ENCODE peak calls at places on chromosome 2, in eight cellular contexts. D is gastrocnemius medialis, W is HCT116, L is adrenal gland, C is uterus, N is prostate gland, F is K562, X is heart left ventricle. M is an unnamed sample.

GRCh38 chr2:28439763-28440162 is 47.1 kb downstream of the FOSL2 start:
- DNase-seq in D (no peak), W (no peak), L (no peak), C (no peak), N (no peak), F (no peak), X (no peak), M (no peak)

GRCh38 chr2:28338046-28338753 is 54.5 kb upstream of the FOSL2 start:
- DNase-seq in D (peak; percentile 83), W (no peak), L (peak; percentile 56), C (peak; percentile 81), N (peak; percentile 53), F (no peak), X (no peak), M (peak; percentile 78)

GRCh38 chr2:209305746-209306196 is 118.1 kb upstream of the MAP2 start:
- DNase-seq in D (no peak), W (no peak), L (no peak), C (no peak), N (no peak), F (no peak), X (no peak), M (no peak)

GRCh38 chr2:240149943-240150784 is 9.7 kb upstream of the OTOS start:
- DNase-seq in D (no peak), W (peak; percentile 33), L (peak; percentile 59), C (no peak), N (no peak), F (peak; percentile 66), X (no peak), M (peak; percentile 67)

GRCh38 chr2:45882707-45883106 is 231.2 kb downstream of the PRKCE start:
- DNase-seq in D (peak; percentile 79), W (no peak), L (no peak), C (peak; percentile 71), N (no peak), F (no peak), X (peak; percentile 66), M (peak; percentile 63)

GRCh38 chr2:143705108-143705686 is 576.0 kb downstream of the ARHGAP15 start:
- DNase-seq in D (no peak), W (no peak), L (no peak), C (no peak), N (no peak), F (no peak), X (no peak), M (no peak)

GRCh38 chr2:232628466-232629200 is 4.8 kb upstream of the EFHD1 start:
- DNase-seq in D (peak; percentile 77), W (no peak), L (no peak), C (peak; percentile 82), N (no peak), F (no peak), X (peak; percentile 83), M (no peak)

GRCh38 chr2:13003500-13003899 is 286.8 kb downstream of the TRIB2 start:
- DNase-seq in D (no peak), W (no peak), L (no peak), C (no peak), N (no peak), F (no peak), X (no peak), M (no peak)

DNA sequence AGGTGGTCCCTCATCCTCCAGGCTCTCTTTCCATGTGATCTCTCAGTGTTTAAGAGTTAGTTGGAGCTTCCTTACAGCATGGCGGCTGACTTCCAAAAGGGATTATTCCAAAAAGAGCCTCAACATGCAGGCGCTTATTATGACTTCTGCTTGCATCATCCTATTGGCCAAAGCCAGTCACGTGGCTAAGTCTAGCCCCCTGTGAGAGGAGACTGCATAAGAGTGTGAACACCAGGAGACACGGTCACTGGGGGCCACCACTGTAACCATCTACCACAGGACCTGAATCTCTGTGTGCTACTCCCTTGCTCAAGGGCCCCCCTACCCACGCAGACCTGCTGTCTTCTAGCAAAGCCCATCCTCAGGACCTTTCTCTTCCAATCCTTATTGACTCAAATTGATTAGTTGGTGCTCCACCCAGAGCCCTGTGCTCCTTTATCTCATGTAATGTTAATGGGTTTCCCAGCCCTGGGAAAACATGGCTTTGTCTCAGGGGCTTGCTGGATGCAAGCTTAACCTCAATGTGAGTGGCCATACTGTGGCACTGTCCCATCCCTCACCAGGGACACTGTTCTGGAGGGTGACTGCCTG is 4.0 kb downstream of the IL1RN start:
- DNase-seq in D (no peak), W (no peak), L (no peak), C (no peak), N (no peak), F (no peak), X (no peak), M (no peak)
- TF ChIP-seq POLR2A in D (no peak), W (no peak), L (no peak), C (no peak), N (no peak), F (no peak), X (no peak), M (no peak)

DNA sequence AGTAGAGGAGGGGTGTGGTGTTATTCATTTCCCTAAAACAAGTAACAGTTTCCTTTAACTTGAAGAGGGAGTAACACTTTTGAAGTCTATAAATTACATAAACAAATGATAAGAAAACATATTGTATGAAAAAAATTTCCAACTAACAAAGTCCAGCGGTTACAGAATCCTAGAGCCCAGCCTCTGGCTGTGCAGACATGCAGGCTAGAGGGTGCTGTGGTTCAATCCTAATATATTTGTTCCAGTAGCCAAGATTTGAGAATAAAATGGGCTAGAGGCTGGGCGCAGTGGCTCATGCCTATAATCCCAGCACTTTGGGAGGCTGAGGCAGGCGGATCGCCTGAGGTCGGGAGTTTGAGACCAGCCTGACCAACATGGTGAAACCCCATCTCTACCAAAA is 56.9 kb downstream of the WDR75 start:
- DNase-seq in D (no peak), W (no peak), L (no peak), C (no peak), N (no peak), F (no peak), X (no peak), M (peak; percentile 22)
- TF ChIP-seq CTCF in D (no peak), W (no peak), L (no peak), C (peak; percentile 19), N (no peak), F (peak; percentile 41), X (peak; percentile 47), M (no peak)

DNA sequence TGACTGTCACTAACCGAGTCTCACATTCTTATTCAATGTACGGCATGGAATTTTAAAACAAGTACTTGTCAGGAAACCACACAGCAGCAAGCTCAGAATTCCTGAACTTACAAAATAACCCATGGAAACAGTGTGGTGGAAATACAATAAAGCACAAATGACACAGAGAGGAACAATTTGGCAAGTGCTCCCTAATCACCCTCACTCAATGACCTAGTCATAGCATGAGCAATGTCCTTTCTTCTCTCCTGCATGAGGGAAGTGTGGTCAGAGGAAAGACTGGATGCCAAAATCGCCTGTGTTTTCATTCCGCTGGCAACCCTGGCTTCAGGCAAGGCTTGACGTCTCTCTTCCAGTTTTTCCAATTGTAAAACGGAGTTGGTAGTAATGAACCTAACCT is 153.9 kb downstream of the SATB2 start:
- DNase-seq in D (no peak), W (no peak), L (no peak), C (no peak), N (no peak), F (no peak), X (no peak), M (no peak)
- TF ChIP-seq POLR2A in D (no peak), W (no peak), L (no peak), C (no peak), N (no peak), F (no peak), X (no peak), M (no peak)

DNA sequence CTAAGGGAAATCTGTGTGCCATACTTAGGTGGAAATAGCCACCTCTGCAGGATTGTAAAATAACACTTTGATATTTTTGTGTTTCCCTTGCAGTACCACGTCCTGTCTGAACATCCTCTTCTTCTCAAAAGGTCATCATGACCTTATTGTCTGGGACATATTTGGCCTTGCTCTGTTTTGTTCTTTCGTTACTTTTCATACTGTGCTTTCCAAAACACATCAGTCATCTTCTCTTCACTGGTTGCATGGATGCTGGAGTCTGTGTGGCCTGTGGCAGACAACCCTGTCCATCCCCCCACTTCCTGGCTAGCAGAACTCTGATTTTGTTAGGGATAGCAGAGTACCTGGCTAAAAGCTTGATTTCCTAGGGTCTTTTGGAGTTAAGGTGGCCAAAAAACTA is 9.4 kb upstream of the GREB1 start:
- DNase-seq in D (no peak), W (no peak), L (no peak), C (peak; percentile 88), N (no peak), F (no peak), X (no peak), M (peak; percentile 55)
- TF ChIP-seq CTCF in D (no peak), W (no peak), L (no peak), C (no peak), N (no peak), F (no peak), X (no peak), M (no peak)

DNA sequence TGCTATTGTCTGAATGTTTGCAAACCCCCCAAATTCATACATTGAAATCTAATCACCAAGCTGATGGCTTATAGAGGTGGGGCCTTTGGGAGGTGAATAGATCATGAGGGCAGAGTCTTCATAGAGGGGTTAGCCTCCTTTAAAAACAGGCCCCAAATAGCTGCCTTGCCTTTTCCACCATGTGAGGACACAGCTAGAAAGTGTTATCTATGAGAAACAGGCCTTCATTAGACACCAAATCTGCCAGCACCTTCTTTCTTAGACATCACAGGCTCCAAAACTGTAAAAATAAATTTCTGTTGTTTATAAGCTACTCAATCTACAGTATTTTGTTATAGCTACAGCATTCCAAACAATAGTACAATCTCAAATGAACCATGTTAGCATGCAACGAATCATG is 459.3 kb upstream of the GCFC2 start:
- DNase-seq in D (no peak), W (no peak), L (no peak), C (no peak), N (no peak), F (no peak), X (no peak), M (no peak)
- TF ChIP-seq POLR2A in D (no peak), W (no peak), L (no peak), C (no peak), N (no peak), F (no peak), X (no peak), M (no peak)

GRCh38 chr2:85012431-85012830 is 41.5 kb downstream of the KCMF1 start:
- DNase-seq in D (no peak), W (no peak), L (no peak), C (no peak), N (no peak), F (no peak), X (no peak), M (no peak)

GRCh38 chr2:85011098-85011497 is 40.1 kb downstream of the KCMF1 start:
- DNase-seq in D (no peak), W (no peak), L (no peak), C (no peak), N (no peak), F (no peak), X (no peak), M (no peak)

GRCh38 chr2:85009019-85009618 is 38.2 kb downstream of the KCMF1 start:
- DNase-seq in D (no peak), W (no peak), L (no peak), C (no peak), N (no peak), F (no peak), X (no peak), M (no peak)

GRCh38 chr2:85012855-85013254 is 41.9 kb downstream of the KCMF1 start:
- DNase-seq in D (no peak), W (no peak), L (no peak), C (no peak), N (no peak), F (no peak), X (no peak), M (no peak)

DNA sequence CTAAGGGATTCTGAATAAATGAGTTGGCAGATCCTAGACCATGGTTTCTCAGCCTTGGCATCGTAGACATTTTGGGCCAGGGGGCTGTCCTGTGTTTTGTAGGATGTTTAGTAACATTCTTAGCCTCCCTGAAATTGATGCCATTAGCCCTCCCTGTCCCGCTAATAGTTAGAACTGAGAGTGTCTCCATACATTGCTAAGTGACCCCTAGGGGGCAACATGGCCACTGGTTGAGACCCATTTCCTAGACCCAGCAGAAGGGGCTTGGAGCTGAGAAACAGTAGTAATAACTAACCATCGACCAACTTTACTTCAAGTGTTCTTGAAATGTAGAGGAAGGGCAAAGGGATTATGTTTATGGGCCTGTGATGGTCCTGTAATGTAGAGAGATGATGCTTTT is 40.8 kb downstream of the KCMF1 start:
- DNase-seq in D (no peak), W (no peak), L (no peak), C (no peak), N (no peak), F (no peak), X (no peak), M (no peak)
- TF ChIP-seq CTCF in D (no peak), W (peak; percentile 40), L (no peak), C (no peak), N (no peak), F (peak; percentile 52), X (peak; percentile 7), M (no peak)